ENCODE peak calls at places on chromosomes 5 and 9, in eight cellular contexts. C, L, Q, Y, O, H, D and X are unnamed samples.
A peak's percentile ranks its signal among the peaks of the same experiment; 100 is the strongest.

GRCh38 chr5:44714871-44715580 is 93.7 kb upstream of the MRPS30 start:
- DNase-seq in C (no peak), L (no peak), Q (no peak), Y (no peak), O (no peak), H (no peak), D (no peak), X (no peak)

GRCh38 chr5:99795026-99795425 is 740.1 kb upstream of the FAM174A start:
- DNase-seq in C (no peak), L (no peak), Q (no peak), Y (no peak), O (no peak), H (no peak), D (no peak), X (no peak)

GRCh38 chr5:156259618-156260017 is 67.3 kb upstream of the SGCD start:
- DNase-seq in C (no peak), L (no peak), Q (no peak), Y (no peak), O (no peak), H (no peak), D (no peak), X (no peak)

GRCh38 chr9:77402286-77402685 is 225.0 kb downstream of the VPS13A start:
- DNase-seq in C (no peak), L (no peak), Q (no peak), Y (no peak), O (no peak), H (no peak), D (no peak), X (no peak)

GRCh38 chr5:168165977-168166376 is 125.5 kb upstream of the WWC1 start:
- DNase-seq in C (no peak), L (no peak), Q (no peak), Y (no peak), O (no peak), H (no peak), D (no peak), X (no peak)

GRCh38 chr5:113663879-113664278 is 150.4 kb downstream of the YTHDC2 start:
- DNase-seq in C (peak; percentile 45), L (no peak), Q (no peak), Y (no peak), O (peak; percentile 59), H (peak; percentile 22), D (peak; percentile 22), X (no peak)

GRCh38 chr5:160188151-160188967 is 40.9 kb upstream of the FABP6 start:
- DNase-seq in C (no peak), L (no peak), Q (peak; percentile 71), Y (peak; percentile 19), O (no peak), H (no peak), D (no peak), X (peak; percentile 21)

GRCh38 chr5:10553476-10553875 is 10.4 kb upstream of the ANKRD33B start:
- DNase-seq in C (no peak), L (no peak), Q (no peak), Y (no peak), O (no peak), H (no peak), D (no peak), X (no peak)

GRCh38 chr5:147554285-147554817 is 44.5 kb upstream of the DPYSL3 start:
- DNase-seq in C (no peak), L (no peak), Q (no peak), Y (peak; percentile 6), O (no peak), H (no peak), D (no peak), X (peak; percentile 82)

GRCh38 chr9:94139672-94140417 is 55.6 kb downstream of the PTPDC1 start:
- DNase-seq in C (no peak), L (no peak), Q (no peak), Y (no peak), O (no peak), H (no peak), D (no peak), X (peak; percentile 93)